ENCODE peak calls at places on chromosomes 6 and 20, in eight cellular contexts. E is brain microvascular endothelial cell, L is GM13976, D is HFFc6, X is cardiac fibroblast, V is astrocyte of the spinal cord, Y is hepatocyte, T is WTC11. S is an unnamed sample.

GRCh38 chr6:169971951-169972651 is 220.7 kb downstream of the ERMARD start:
- DNase-seq in E (no peak), L (no peak), D (no peak), X (no peak), V (no peak), Y (no peak), T (no peak), S (no peak)

GRCh38 chr6:101402618-101403002 is 9.1 kb downstream of the GRIK2 start:
- DNase-seq in E (no peak), L (no peak), D (no peak), X (no peak), V (no peak), Y (peak), T (peak), S (no peak)

GRCh38 chr6:73051147-73051546 is 174.1 kb downstream of the KHDC1L start:
- DNase-seq in E (no peak), L (no peak), D (no peak), X (no peak), V (no peak), Y (no peak), T (no peak), S (no peak)

GRCh38 chr6:34912715-34913464 is 23.8 kb downstream of the ANKS1A start:
- DNase-seq in E (peak), L (peak), D (peak), X (peak), V (peak), Y (no peak), T (no peak), S (no peak)

GRCh38 chr6:167663784-167664432 is 162.8 kb upstream of the AFDN start:
- DNase-seq in E (no peak), L (no peak), D (no peak), X (no peak), V (no peak), Y (no peak), T (no peak), S (no peak)

GRCh38 chr6:31721351-31722020 is at the start of gene LY6G6C:
- DNase-seq in E (no peak), L (no peak), D (no peak), X (no peak), V (no peak), Y (no peak), T (no peak), S (no peak)

GRCh38 chr20:15345287-15345686 is 1007.9 kb upstream of the FLRT3 start:
- DNase-seq in E (no peak), L (no peak), D (no peak), X (no peak), V (no peak), Y (no peak), T (no peak), S (no peak)

GRCh38 chr6:41712651-41713103 is 22.7 kb downstream of the TFEB start:
- DNase-seq in E (no peak), L (no peak), D (peak), X (peak), V (peak), Y (no peak), T (no peak), S (no peak)

GRCh38 chr6:168208436-168208835 is 111.1 kb downstream of the DACT2 start:
- DNase-seq in E (no peak), L (no peak), D (no peak), X (no peak), V (no peak), Y (no peak), T (no peak), S (no peak)

GRCh38 chr6:125188037-125188436 is 34.5 kb downstream of the TPD52L1 start:
- DNase-seq in E (peak), L (no peak), D (peak), X (peak), V (peak), Y (no peak), T (no peak), S (no peak)

GRCh38 chr6:168920289-168920688 is 333.4 kb downstream of the THBS2 start:
- DNase-seq in E (no peak), L (no peak), D (no peak), X (no peak), V (no peak), Y (peak), T (no peak), S (no peak)

GRCh38 chr6:25006565-25007001 is 70.8 kb upstream of the RIPOR2 start:
- DNase-seq in E (peak), L (no peak), D (peak), X (peak), V (peak), Y (peak), T (no peak), S (peak)

GRCh38 chr6:29935273-29935955 is 6.9 kb upstream of the HLA-A start:
- DNase-seq in E (no peak), L (no peak), D (no peak), X (no peak), V (no peak), Y (no peak), T (no peak), S (no peak)

GRCh38 chr20:41476446-41476845 is 109.8 kb upstream of the EMILIN3 start:
- DNase-seq in E (no peak), L (no peak), D (no peak), X (no peak), V (no peak), Y (no peak), T (no peak), S (no peak)

GRCh38 chr6:122676688-122677087 is 66.5 kb downstream of the PKIB start:
- DNase-seq in E (no peak), L (no peak), D (no peak), X (no peak), V (no peak), Y (no peak), T (no peak), S (no peak)

GRCh38 chr6:140590641-140591040 is 1216.2 kb upstream of the CITED2 start:
- DNase-seq in E (no peak), L (no peak), D (no peak), X (peak), V (no peak), Y (no peak), T (no peak), S (no peak)

GRCh38 chr6:168189679-168190405 is 110.8 kb upstream of the FRMD1 start:
- DNase-seq in E (no peak), L (no peak), D (no peak), X (no peak), V (no peak), Y (no peak), T (no peak), S (no peak)

GRCh38 chr6:111850288-111850937 is 22.8 kb downstream of the FYN start:
- DNase-seq in E (no peak), L (peak), D (no peak), X (no peak), V (no peak), Y (no peak), T (no peak), S (no peak)

GRCh38 chr6:27188885-27189418 is 58.5 kb upstream of the PRSS16 start:
- DNase-seq in E (peak), L (peak), D (peak), X (peak), V (peak), Y (peak), T (peak), S (no peak)

GRCh38 chr6:119283214-119283613 is 66.3 kb downstream of the MAN1A1 start:
- DNase-seq in E (no peak), L (no peak), D (no peak), X (peak), V (peak), Y (no peak), T (no peak), S (no peak)

GRCh38 chr6:136012198-136012884 is 160.8 kb downstream of the PDE7B start:
- DNase-seq in E (peak), L (no peak), D (peak), X (peak), V (peak), Y (no peak), T (no peak), S (no peak)

GRCh38 chr6:170080828-170081368 is 210.0 kb downstream of the DLL1 start:
- DNase-seq in E (no peak), L (no peak), D (no peak), X (no peak), V (no peak), Y (no peak), T (no peak), S (no peak)

GRCh38 chr20:48932375-48932941 is 10.9 kb downstream of the ARFGEF2 start:
- DNase-seq in E (no peak), L (no peak), D (peak), X (peak), V (no peak), Y (peak), T (no peak), S (no peak)

GRCh38 chr6:46381057-46381456 is 110.2 kb downstream of the RCAN2 start:
- DNase-seq in E (no peak), L (no peak), D (no peak), X (no peak), V (no peak), Y (no peak), T (no peak), S (no peak)

GRCh38 chr20:52419205-52419604 is 227.6 kb upstream of the ZFP64 start:
- DNase-seq in E (no peak), L (no peak), D (no peak), X (no peak), V (no peak), Y (no peak), T (no peak), S (no peak)

GRCh38 chr20:47397652-47398301 is 41.3 kb upstream of the ZMYND8 start:
- DNase-seq in E (no peak), L (no peak), D (no peak), X (no peak), V (no peak), Y (no peak), T (no peak), S (no peak)

GRCh38 chr6:36603222-36604089 is 9.3 kb downstream of the SRSF3 start:
- DNase-seq in E (no peak), L (no peak), D (no peak), X (no peak), V (no peak), Y (no peak), T (no peak), S (no peak)

GRCh38 chr6:130037207-130037811 is 18.9 kb downstream of the L3MBTL3 start:
- DNase-seq in E (no peak), L (no peak), D (no peak), X (peak), V (peak), Y (no peak), T (no peak), S (no peak)

GRCh38 chr6:56475736-56476457 is 166.8 kb downstream of the DST start:
- DNase-seq in E (peak), L (no peak), D (no peak), X (peak), V (peak), Y (peak), T (no peak), S (no peak)

GRCh38 chr20:47785321-47785899 is at the start of gene SULF2:
- DNase-seq in E (no peak), L (peak), D (no peak), X (no peak), V (no peak), Y (peak), T (peak), S (no peak)

GRCh38 chr6:113879186-113880096 is 22.3 kb downstream of the MARCKS start:
- DNase-seq in E (peak), L (peak), D (peak), X (peak), V (peak), Y (peak), T (peak), S (peak)

GRCh38 chr6:131816869-131817268 is 9.0 kb downstream of the ENPP1 start:
- DNase-seq in E (no peak), L (no peak), D (no peak), X (no peak), V (no peak), Y (no peak), T (no peak), S (no peak)
- TF ChIP-seq CTCF in E (no peak), L (no peak), D (no peak), X (no peak), V (no peak), Y (no peak), T (no peak), S (no peak)

GRCh38 chr20:17609978-17610377 is 40.1 kb downstream of the DSTN start:
- DNase-seq in E (no peak), L (no peak), D (no peak), X (no peak), V (no peak), Y (no peak), T (no peak), S (no peak)

GRCh38 chr20:17610566-17611289 is 40.9 kb downstream of the DSTN start:
- DNase-seq in E (peak), L (peak), D (no peak), X (no peak), V (no peak), Y (no peak), T (no peak), S (no peak)

GRCh38 chr20:17611540-17612286 is 41.8 kb downstream of the DSTN start:
- DNase-seq in E (no peak), L (peak), D (peak), X (peak), V (no peak), Y (peak), T (peak), S (no peak)

GRCh38 chr20:17612287-17612974 is 42.6 kb downstream of the DSTN start:
- DNase-seq in E (peak), L (peak), D (peak), X (peak), V (peak), Y (no peak), T (no peak), S (no peak)

DNA sequence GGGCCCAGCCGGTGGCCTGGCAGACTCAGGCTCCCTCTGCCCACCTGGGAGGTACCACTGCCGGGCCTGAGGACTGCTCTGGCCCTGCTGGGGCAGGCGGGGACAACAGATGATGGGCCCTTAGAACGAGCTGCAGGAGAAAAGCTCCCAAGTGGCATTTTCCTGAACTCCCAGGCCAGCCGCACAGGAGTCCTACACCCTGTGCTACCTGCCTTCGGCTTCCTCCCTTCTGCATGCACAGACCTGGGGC is 41.3 kb downstream of the DSTN start:
- DNase-seq in E (no peak), L (no peak), D (no peak), X (no peak), V (no peak), Y (no peak), T (no peak), S (no peak)
- TF ChIP-seq CTCF in E (no peak), L (no peak), D (no peak), X (no peak), V (peak), Y (no peak), T (no peak), S (no peak)

GRCh38 chr6:148535976-148536375 is 193.3 kb downstream of the SASH1 start:
- DNase-seq in E (peak), L (no peak), D (peak), X (peak), V (peak), Y (no peak), T (no peak), S (no peak)
- TF ChIP-seq CTCF in E (no peak), L (no peak), D (no peak), X (no peak), V (no peak), Y (no peak), T (no peak), S (no peak)

GRCh38 chr20:50460608-50461268 is 49.4 kb upstream of the PTPN1 start:
- DNase-seq in E (peak), L (peak), D (peak), X (peak), V (peak), Y (peak), T (peak), S (peak)
- TF ChIP-seq CTCF in E (peak), L (peak), D (peak), X (peak), V (peak), Y (peak), T (peak), S (peak)

GRCh38 chr20:62875419-62876355 is 14.1 kb upstream of the TCFL5 start:
- DNase-seq in E (peak), L (no peak), D (peak), X (peak), V (peak), Y (peak), T (peak), S (no peak)
- TF ChIP-seq CTCF in E (peak), L (no peak), D (peak), X (peak), V (peak), Y (peak), T (no peak), S (no peak)

GRCh38 chr6:160933256-160933655 is 58.3 kb upstream of the MAP3K4 start:
- DNase-seq in E (no peak), L (no peak), D (no peak), X (no peak), V (no peak), Y (peak), T (peak), S (no peak)
- TF ChIP-seq CTCF in E (peak), L (no peak), D (peak), X (peak), V (no peak), Y (peak), T (no peak), S (peak)

DNA sequence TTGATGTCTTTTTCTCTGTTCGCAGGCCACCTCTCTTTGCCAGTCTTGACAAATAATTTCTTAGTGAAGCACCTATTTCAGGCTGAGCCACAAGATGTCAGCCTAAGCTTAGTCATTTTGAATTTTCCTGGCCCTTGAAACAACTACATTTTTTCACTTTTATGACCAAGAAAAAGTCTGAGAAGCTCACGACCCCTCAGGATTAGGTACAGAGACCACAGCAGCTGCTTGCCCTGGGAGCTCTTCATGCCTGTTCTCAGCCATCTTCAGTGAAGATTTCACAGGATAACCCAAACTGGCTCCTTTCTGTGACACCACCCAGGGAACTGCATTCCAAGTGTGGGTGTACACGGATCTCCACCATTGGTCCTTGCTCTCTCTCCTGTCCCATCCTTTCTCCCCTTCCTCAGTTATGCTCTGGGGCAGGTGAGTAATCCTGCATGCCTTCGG is 38.4 kb upstream of the SPTLC3 start:
- DNase-seq in E (peak), L (no peak), D (no peak), X (peak), V (peak), Y (peak), T (no peak), S (no peak)
- TF ChIP-seq CTCF in E (peak), L (peak), D (peak), X (peak), V (peak), Y (peak), T (no peak), S (peak)

GRCh38 chr6:90294989-90295853 is 1.4 kb downstream of the BACH2 start:
- DNase-seq in E (peak), L (peak), D (no peak), X (peak), V (peak), Y (peak), T (peak), S (peak)
- TF ChIP-seq CTCF in E (peak), L (no peak), D (no peak), X (no peak), V (peak), Y (peak), T (no peak), S (peak)

S was measured in GM06990.